ENCODE peak calls at places on chromosome X, in four cellular contexts. V, U, N and P are unnamed samples.

GRCh38 chrX:68443155-68443868 is 10.0 kb upstream of the OPHN1 start:
- DNase-seq in V (peak), U (no peak), N (peak), P (no peak)

GRCh38 chrX:30935985-30936384 is 46.9 kb upstream of the TAB3 start:
- DNase-seq in V (peak), U (no peak), N (no peak), P (no peak)

GRCh38 chrX:55640854-55641253 is 17.7 kb downstream of the FOXR2 start:
- DNase-seq in V (no peak), U (no peak), N (no peak), P (no peak)

GRCh38 chrX:110146521-110146920 is 143.6 kb downstream of the TMEM164 start:
- DNase-seq in V (peak), U (no peak), N (peak), P (no peak)

GRCh38 chrX:71935542-71935941 is 24.9 kb downstream of the NHSL2 start:
- DNase-seq in V (no peak), U (no peak), N (no peak), P (no peak)

GRCh38 chrX:123481908-123482873 is 250.7 kb downstream of the THOC2 start:
- DNase-seq in V (no peak), U (no peak), N (peak), P (no peak)

GRCh38 chrX:132266583-132267355 is 47.5 kb upstream of the RAP2C start:
- DNase-seq in V (no peak), U (no peak), N (no peak), P (no peak)

GRCh38 chrX:153032397-153033118 is 23.7 kb upstream of the PNMA3 start:
- DNase-seq in V (peak), U (peak), N (peak), P (peak)